ENCODE peak calls at places on chromosome 9, in four cellular contexts. One of them, this sample, is unnamed. For H3K4me1, the result is how much of the 10 kb centered on the place peaks cover.

GRCh38 chr9:113988385-113988784 is 89.7 kb downstream of the AMBP start:
- DNase-seq in colonic mucosa: no peak
- DNase-seq in OCI-LY7: no peak
- DNase-seq in neuronal stem cell: no peak
- DNase-seq in this sample: no peak

GRCh38 chr9:79263666-79264460 is 307.9 kb upstream of the TLE4 start:
- DNase-seq in neuronal stem cell: no peak
- DNase-seq in OCI-LY7: no peak
- DNase-seq in colonic mucosa: no peak
- DNase-seq in this sample: peak

GRCh38 chr9:121331992-121332685 is 37.9 kb downstream of the STOM start:
- DNase-seq in colonic mucosa: no peak
- DNase-seq in neuronal stem cell: no peak
- DNase-seq in OCI-LY7: no peak
- DNase-seq in this sample: no peak

GRCh38 chr9:33106827-33107621 is 30.6 kb upstream of the SMU1 start:
- DNase-seq in OCI-LY7: no peak
- DNase-seq in neuronal stem cell: no peak
- DNase-seq in colonic mucosa: no peak
- DNase-seq in this sample: peak

GRCh38 chr9:90025816-90026215 is 421.0 kb downstream of the GADD45G start:
- DNase-seq in colonic mucosa: no peak
- DNase-seq in OCI-LY7: no peak
- DNase-seq in neuronal stem cell: no peak
- DNase-seq in this sample: peak

GRCh38 chr9:120857902-120858301 is 15.2 kb upstream of the PSMD5 start:
- DNase-seq in colonic mucosa: no peak
- DNase-seq in neuronal stem cell: no peak
- DNase-seq in OCI-LY7: no peak
- DNase-seq in this sample: no peak

GRCh38 chr9:89817186-89817960 is 212.6 kb downstream of the GADD45G start:
- DNase-seq in OCI-LY7: no peak
- DNase-seq in colonic mucosa: no peak
- DNase-seq in neuronal stem cell: no peak
- DNase-seq in this sample: no peak

GRCh38 chr9:70580593-70581195 is 166.2 kb upstream of the KLF9 start:
- DNase-seq in colonic mucosa: no peak
- DNase-seq in OCI-LY7: no peak
- DNase-seq in neuronal stem cell: no peak
- DNase-seq in this sample: no peak

GRCh38 chr9:76077537-76077936 is 187.1 kb downstream of the PCSK5 start:
- DNase-seq in neuronal stem cell: no peak
- DNase-seq in OCI-LY7: no peak
- DNase-seq in colonic mucosa: no peak
- DNase-seq in this sample: no peak

GRCh38 chr9:71742703-71743102 is 25.6 kb downstream of the CEMIP2 start:
- DNase-seq in neuronal stem cell: no peak
- DNase-seq in colonic mucosa: no peak
- DNase-seq in OCI-LY7: no peak
- DNase-seq in this sample: no peak

GRCh38 chr9:98709968-98710965 is 1.5 kb upstream of the GABBR2 start:
- DNase-seq in OCI-LY7: no peak
- DNase-seq in colonic mucosa: no peak
- DNase-seq in neuronal stem cell: no peak
- DNase-seq in this sample: peak

GRCh38 chr9:87569008-87569908 is 71.6 kb downstream of the DAPK1 start:
- DNase-seq in neuronal stem cell: no peak
- DNase-seq in colonic mucosa: no peak
- DNase-seq in OCI-LY7: peak
- DNase-seq in this sample: no peak

GRCh38 chr9:107039546-107039945 is 176.6 kb downstream of the ZNF462 start:
- DNase-seq in colonic mucosa: no peak
- DNase-seq in OCI-LY7: no peak
- DNase-seq in neuronal stem cell: no peak
- DNase-seq in this sample: peak

GRCh38 chr9:72362118-72362531 is 2.9 kb downstream of the ZFAND5 start:
- DNase-seq in colonic mucosa: no peak
- DNase-seq in neuronal stem cell: no peak
- DNase-seq in OCI-LY7: no peak
- DNase-seq in this sample: no peak

GRCh38 chr9:85639675-85640186 is 102.0 kb downstream of the AGTPBP1 start:
- DNase-seq in OCI-LY7: no peak
- DNase-seq in colonic mucosa: no peak
- DNase-seq in neuronal stem cell: no peak
- DNase-seq in this sample: no peak

GRCh38 chr9:86034863-86035734 is 64.3 kb downstream of the GOLM1 start:
- DNase-seq in OCI-LY7: peak
- DNase-seq in colonic mucosa: peak
- DNase-seq in neuronal stem cell: no peak
- DNase-seq in this sample: peak

GRCh38 chr9:27933210-27934062 is 360.2 kb upstream of the C9orf72 start:
- DNase-seq in neuronal stem cell: no peak
- DNase-seq in OCI-LY7: no peak
- DNase-seq in colonic mucosa: no peak
- DNase-seq in this sample: peak

GRCh38 chr9:134716067-134716466 is 74.5 kb downstream of the COL5A1 start:
- DNase-seq in OCI-LY7: no peak
- DNase-seq in neuronal stem cell: no peak
- DNase-seq in colonic mucosa: no peak
- DNase-seq in this sample: no peak

GRCh38 chr9:3842839-3843238 is 317.0 kb upstream of the RFX3 start:
- DNase-seq in OCI-LY7: no peak
- DNase-seq in colonic mucosa: no peak
- DNase-seq in neuronal stem cell: no peak
- DNase-seq in this sample: no peak

GRCh38 chr9:20863910-20864309 is 167.5 kb downstream of the HACD4 start:
- DNase-seq in colonic mucosa: no peak
- DNase-seq in neuronal stem cell: no peak
- DNase-seq in OCI-LY7: no peak
- DNase-seq in this sample: no peak

GRCh38 chr9:104553261-104553660 is 15.7 kb upstream of the OR13C8 start:
- DNase-seq in OCI-LY7: no peak
- DNase-seq in neuronal stem cell: no peak
- DNase-seq in colonic mucosa: no peak
- DNase-seq in this sample: no peak

GRCh38 chr9:76873056-76873792 is 32.7 kb downstream of the PRUNE2 start:
- DNase-seq in colonic mucosa: no peak
- DNase-seq in neuronal stem cell: peak
- DNase-seq in OCI-LY7: no peak
- DNase-seq in this sample: no peak

GRCh38 chr9:113602126-113603119 is 138.9 kb downstream of the RGS3 start:
- DNase-seq in colonic mucosa: peak
- DNase-seq in OCI-LY7: peak
- DNase-seq in neuronal stem cell: no peak
- DNase-seq in this sample: peak

GRCh38 chr9:126144617-126145456 is 181.8 kb upstream of the MVB12B start:
- DNase-seq in colonic mucosa: no peak
- DNase-seq in neuronal stem cell: no peak
- DNase-seq in OCI-LY7: no peak
- DNase-seq in this sample: no peak

GRCh38 chr9:134325096-134325812 is 1.0 kb upstream of the RXRA start:
- DNase-seq in neuronal stem cell: no peak
- DNase-seq in OCI-LY7: no peak
- DNase-seq in colonic mucosa: peak
- DNase-seq in this sample: no peak

GRCh38 chr9:136687721-136688223 is 515 bp upstream of the AGPAT2 start:
- DNase-seq in OCI-LY7: no peak
- DNase-seq in colonic mucosa: peak
- DNase-seq in neuronal stem cell: no peak
- DNase-seq in this sample: no peak
- H3K4me3 ChIP-seq in OCI-LY7: no peak
- H3K4me3 ChIP-seq in colonic mucosa: peak
- H3K4me3 ChIP-seq in neuronal stem cell: no peak
- H3K4me3 ChIP-seq in this sample: no peak

GRCh38 chr9:123063172-123063508 is 29.7 kb downstream of the GPR21 start:
- DNase-seq in colonic mucosa: no peak
- DNase-seq in neuronal stem cell: no peak
- DNase-seq in OCI-LY7: no peak
- DNase-seq in this sample: no peak

GRCh38 chr9:123059472-123060220 is 26.2 kb downstream of the GPR21 start:
- DNase-seq in colonic mucosa: no peak
- DNase-seq in neuronal stem cell: no peak
- DNase-seq in OCI-LY7: no peak
- DNase-seq in this sample: no peak

GRCh38 chr9:123058834-123059233 is 25.4 kb downstream of the GPR21 start:
- DNase-seq in neuronal stem cell: no peak
- DNase-seq in OCI-LY7: no peak
- DNase-seq in colonic mucosa: no peak
- DNase-seq in this sample: no peak

GRCh38 chr9:123062306-123063171 is 29.1 kb downstream of the GPR21 start:
- DNase-seq in OCI-LY7: no peak
- DNase-seq in neuronal stem cell: no peak
- DNase-seq in colonic mucosa: no peak
- DNase-seq in this sample: peak

GRCh38 chr9:123061216-123061615 is 27.7 kb downstream of the GPR21 start:
- DNase-seq in colonic mucosa: no peak
- DNase-seq in neuronal stem cell: no peak
- DNase-seq in OCI-LY7: no peak
- DNase-seq in this sample: no peak
- H3K4me1 ChIP-seq in colonic mucosa: under half
- H3K4me1 ChIP-seq in neuronal stem cell: under half
- H3K4me1 ChIP-seq in OCI-LY7: under half
- H3K4me1 ChIP-seq in this sample: under half

DNA sequence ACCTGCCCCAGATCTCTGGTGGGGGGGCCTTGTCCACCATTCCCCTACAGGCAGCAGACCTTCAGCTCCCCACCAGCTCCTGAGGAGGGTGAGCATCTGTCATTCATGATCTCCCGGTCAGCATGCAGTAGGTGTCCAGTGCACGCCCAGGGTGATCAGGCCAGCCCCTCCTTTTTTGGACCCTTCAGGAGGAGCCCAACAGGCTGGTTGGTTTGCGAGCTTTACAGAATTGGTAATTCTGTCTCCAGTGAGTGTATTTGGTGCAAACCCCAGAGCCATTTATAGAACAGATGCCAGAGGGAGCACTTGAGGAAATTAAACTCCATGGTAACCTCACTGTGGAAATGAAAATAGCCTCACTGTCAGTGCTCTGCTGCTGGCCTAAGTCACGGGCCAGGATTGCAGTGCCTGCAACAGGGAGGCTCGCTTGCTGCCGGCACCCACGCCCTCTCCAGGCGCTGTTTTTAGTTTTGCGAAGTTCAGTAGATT is 23.4 kb downstream of the WNK2 start:
- DNase-seq in neuronal stem cell: no peak
- DNase-seq in OCI-LY7: no peak
- DNase-seq in colonic mucosa: no peak
- DNase-seq in this sample: no peak
- H3K4me3 ChIP-seq in neuronal stem cell: no peak
- H3K4me3 ChIP-seq in OCI-LY7: no peak
- H3K4me3 ChIP-seq in colonic mucosa: no peak
- H3K4me3 ChIP-seq in this sample: no peak

DNA sequence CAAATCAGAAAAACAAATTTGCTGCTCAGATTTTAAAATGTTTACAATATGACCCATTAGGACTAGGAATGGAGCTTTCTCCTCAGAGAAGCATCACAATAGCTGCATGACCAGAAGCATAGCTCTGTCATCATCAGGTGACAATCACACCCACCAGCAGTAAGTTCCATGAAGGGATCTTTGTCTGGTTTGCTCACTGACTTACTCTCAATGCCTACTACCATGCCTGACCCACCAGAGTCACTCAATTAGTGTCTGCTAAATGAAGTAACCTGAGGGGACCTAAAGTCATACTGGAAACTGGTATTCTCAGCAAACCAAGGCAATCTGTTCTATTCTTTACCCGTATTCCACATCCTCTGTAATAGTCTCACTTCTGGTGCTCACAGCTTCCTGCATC is 7.7 kb downstream of the ERMP1 start:
- DNase-seq in neuronal stem cell: no peak
- DNase-seq in colonic mucosa: no peak
- DNase-seq in OCI-LY7: no peak
- DNase-seq in this sample: no peak
- H3K4me1 ChIP-seq in neuronal stem cell: under half
- H3K4me1 ChIP-seq in colonic mucosa: under half
- H3K4me1 ChIP-seq in OCI-LY7: under half
- H3K4me1 ChIP-seq in this sample: under half

DNA sequence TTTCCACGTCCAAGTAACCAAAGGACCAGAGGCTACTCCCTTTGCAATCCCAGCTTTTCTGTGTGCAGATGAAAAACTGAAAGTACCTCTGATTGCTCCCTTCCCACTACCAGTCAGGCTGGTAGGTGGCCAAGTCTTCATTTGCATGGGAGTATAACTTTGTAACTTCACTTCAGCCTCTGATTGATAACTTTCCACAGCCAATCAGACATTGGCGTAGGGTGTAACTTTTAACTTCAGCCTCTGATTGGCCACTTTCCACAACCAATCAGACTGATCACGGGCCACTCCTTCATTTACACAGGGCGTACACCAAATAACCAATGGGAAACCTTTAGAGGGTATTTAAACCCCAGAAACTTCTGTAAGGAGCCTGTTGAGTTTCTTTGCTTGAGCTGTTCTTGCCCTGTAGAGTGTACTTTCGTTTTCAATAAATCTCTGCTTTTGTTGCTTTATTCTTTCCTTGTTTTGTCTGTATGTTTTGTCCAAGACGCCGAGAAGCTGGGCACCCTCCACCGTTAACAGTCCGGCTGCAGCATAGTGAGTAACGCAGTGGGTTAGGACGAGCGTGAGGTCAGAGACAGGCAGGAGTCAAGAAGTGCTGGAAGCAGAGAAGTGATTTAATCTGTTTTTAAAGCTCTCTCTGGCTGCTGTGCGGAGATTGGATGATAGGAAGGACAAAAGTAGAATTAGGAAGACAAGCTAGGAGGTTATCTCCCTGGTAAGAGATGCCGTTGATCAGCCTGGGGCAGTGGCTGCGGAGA is 3.5 kb upstream of the EXOSC2 start:
- DNase-seq in colonic mucosa: peak
- DNase-seq in neuronal stem cell: no peak
- DNase-seq in OCI-LY7: peak
- DNase-seq in this sample: peak
- H3K4me3 ChIP-seq in colonic mucosa: peak
- H3K4me3 ChIP-seq in neuronal stem cell: peak
- H3K4me3 ChIP-seq in OCI-LY7: peak
- H3K4me3 ChIP-seq in this sample: peak

This sample was measured in SJCRH30.